ENCODE peak calls at places on chromosome 5, in nine cellular contexts. One of them, this sample, is unnamed.

GRCh38 chr5:56142620-56143431 is 90.3 kb downstream of the ANKRD55 start:
- DNase-seq in CD4-positive, alpha-beta T cell: no peak
- DNase-seq in A549: no peak
- DNase-seq in erythroblast: no peak
- DNase-seq in NCI-H1436 treated with DMSO at 0.1 percent for 48 hours: no peak
- DNase-seq in pulmonary artery endothelial cell: no peak
- DNase-seq in NCI-H446 treated with DMSO at 0.1 percent for 48 hours: no peak
- DNase-seq in fibroblast of pulmonary artery: no peak
- DNase-seq in Daoy: no peak
- DNase-seq in this sample: no peak

GRCh38 chr5:53170748-53171349 is 61.3 kb upstream of the MOCS2 start:
- DNase-seq in Daoy: peak
- DNase-seq in CD4-positive, alpha-beta T cell: no peak
- DNase-seq in NCI-H446 treated with DMSO at 0.1 percent for 48 hours: no peak
- DNase-seq in NCI-H1436 treated with DMSO at 0.1 percent for 48 hours: no peak
- DNase-seq in pulmonary artery endothelial cell: peak
- DNase-seq in erythroblast: peak
- DNase-seq in A549: peak
- DNase-seq in fibroblast of pulmonary artery: peak
- DNase-seq in this sample: peak

GRCh38 chr5:54311178-54311811 is 922 bp upstream of the ARL15 start:
- DNase-seq in NCI-H446 treated with DMSO at 0.1 percent for 48 hours: no peak
- DNase-seq in A549: peak
- DNase-seq in fibroblast of pulmonary artery: peak
- DNase-seq in pulmonary artery endothelial cell: no peak
- DNase-seq in erythroblast: peak
- DNase-seq in NCI-H1436 treated with DMSO at 0.1 percent for 48 hours: no peak
- DNase-seq in CD4-positive, alpha-beta T cell: no peak
- DNase-seq in Daoy: peak
- DNase-seq in this sample: no peak

GRCh38 chr5:148904440-148904839 is 78.0 kb downstream of the ADRB2 start:
- DNase-seq in NCI-H446 treated with DMSO at 0.1 percent for 48 hours: peak
- DNase-seq in Daoy: no peak
- DNase-seq in NCI-H1436 treated with DMSO at 0.1 percent for 48 hours: no peak
- DNase-seq in pulmonary artery endothelial cell: no peak
- DNase-seq in fibroblast of pulmonary artery: no peak
- DNase-seq in erythroblast: no peak
- DNase-seq in A549: no peak
- DNase-seq in CD4-positive, alpha-beta T cell: no peak
- DNase-seq in this sample: no peak

GRCh38 chr5:113167985-113168384 is 191.4 kb downstream of the DCP2 start:
- DNase-seq in NCI-H446 treated with DMSO at 0.1 percent for 48 hours: no peak
- DNase-seq in A549: no peak
- DNase-seq in pulmonary artery endothelial cell: no peak
- DNase-seq in Daoy: no peak
- DNase-seq in fibroblast of pulmonary artery: no peak
- DNase-seq in erythroblast: no peak
- DNase-seq in CD4-positive, alpha-beta T cell: no peak
- DNase-seq in NCI-H1436 treated with DMSO at 0.1 percent for 48 hours: no peak
- DNase-seq in this sample: no peak

GRCh38 chr5:131394128-131394527 is 130.3 kb downstream of the CDC42SE2 start:
- DNase-seq in erythroblast: no peak
- DNase-seq in A549: no peak
- DNase-seq in NCI-H1436 treated with DMSO at 0.1 percent for 48 hours: no peak
- DNase-seq in CD4-positive, alpha-beta T cell: no peak
- DNase-seq in Daoy: peak
- DNase-seq in fibroblast of pulmonary artery: peak
- DNase-seq in NCI-H446 treated with DMSO at 0.1 percent for 48 hours: no peak
- DNase-seq in pulmonary artery endothelial cell: peak
- DNase-seq in this sample: no peak

GRCh38 chr5:160799160-160799559 is 52.9 kb downstream of the ATP10B start:
- DNase-seq in pulmonary artery endothelial cell: no peak
- DNase-seq in erythroblast: no peak
- DNase-seq in CD4-positive, alpha-beta T cell: no peak
- DNase-seq in NCI-H1436 treated with DMSO at 0.1 percent for 48 hours: peak
- DNase-seq in NCI-H446 treated with DMSO at 0.1 percent for 48 hours: no peak
- DNase-seq in A549: no peak
- DNase-seq in Daoy: no peak
- DNase-seq in fibroblast of pulmonary artery: no peak
- DNase-seq in this sample: no peak

GRCh38 chr5:82397741-82398320 is 119.7 kb upstream of the RPS23 start:
- DNase-seq in fibroblast of pulmonary artery: no peak
- DNase-seq in CD4-positive, alpha-beta T cell: no peak
- DNase-seq in A549: no peak
- DNase-seq in erythroblast: no peak
- DNase-seq in pulmonary artery endothelial cell: no peak
- DNase-seq in Daoy: no peak
- DNase-seq in NCI-H1436 treated with DMSO at 0.1 percent for 48 hours: no peak
- DNase-seq in NCI-H446 treated with DMSO at 0.1 percent for 48 hours: no peak
- DNase-seq in this sample: no peak

GRCh38 chr5:65126670-65127069 is 355.1 kb downstream of the ADAMTS6 start:
- DNase-seq in CD4-positive, alpha-beta T cell: no peak
- DNase-seq in pulmonary artery endothelial cell: no peak
- DNase-seq in NCI-H1436 treated with DMSO at 0.1 percent for 48 hours: no peak
- DNase-seq in erythroblast: no peak
- DNase-seq in A549: no peak
- DNase-seq in Daoy: no peak
- DNase-seq in NCI-H446 treated with DMSO at 0.1 percent for 48 hours: no peak
- DNase-seq in fibroblast of pulmonary artery: no peak
- DNase-seq in this sample: no peak

GRCh38 chr5:96968074-96968473 is 32.2 kb downstream of the LNPEP start:
- DNase-seq in A549: no peak
- DNase-seq in Daoy: peak
- DNase-seq in fibroblast of pulmonary artery: peak
- DNase-seq in NCI-H1436 treated with DMSO at 0.1 percent for 48 hours: no peak
- DNase-seq in CD4-positive, alpha-beta T cell: no peak
- DNase-seq in erythroblast: no peak
- DNase-seq in NCI-H446 treated with DMSO at 0.1 percent for 48 hours: peak
- DNase-seq in pulmonary artery endothelial cell: peak
- DNase-seq in this sample: no peak